ENCODE peak calls at places on chromosomes 4 and X, in seven cellular contexts. J, U, O, P, W, A and Z are unnamed samples.

GRCh38 chr4:81506731-81507130 is 35.0 kb upstream of the RASGEF1B start:
- DNase-seq in P (no peak), J (no peak), O (no peak), W (no peak), A (no peak), U (no peak), Z (no peak)

GRCh38 chr4:47465008-47465407 is 1.5 kb upstream of the COMMD8 start:
- DNase-seq in O (no peak), U (no peak), W (no peak), P (no peak), J (no peak), A (no peak), Z (no peak)

GRCh38 chrX:24305905-24306304 is 8.0 kb downstream of the SUPT20HL2 start:
- DNase-seq in U (no peak), O (no peak), W (no peak), A (no peak), J (no peak), P (no peak), Z (no peak)

GRCh38 chr4:150117094-150117493 is 38.8 kb downstream of the DCLK2 start:
- DNase-seq in W (no peak), A (no peak), J (no peak), O (no peak), P (no peak), U (peak; percentile 37), Z (no peak)

GRCh38 chr4:26912069-26912468 is 51.4 kb downstream of the STIM2 start:
- DNase-seq in A (no peak), J (no peak), O (no peak), W (no peak), P (no peak), U (no peak), Z (no peak)

GRCh38 chr4:118353452-118353851 is 649 bp upstream of the PRSS12 start:
- DNase-seq in O (no peak), W (peak; percentile 54), J (no peak), A (no peak), P (no peak), U (no peak), Z (peak; percentile 55)

GRCh38 chrX:56968980-56969379 is 26.4 kb downstream of the SPIN3 start:
- DNase-seq in J (no peak), W (no peak), A (no peak), O (peak; percentile 9), P (no peak), U (peak; percentile 13), Z (no peak)

GRCh38 chr4:92387459-92388069 is 83.8 kb downstream of the GRID2 start:
- DNase-seq in U (peak; percentile 20), A (no peak), J (no peak), P (no peak), W (peak; percentile 57), O (peak; percentile 66), Z (no peak)

GRCh38 chr4:147362868-147363440 is 117.9 kb upstream of the EDNRA start:
- DNase-seq in P (no peak), U (peak; percentile 78), A (peak; percentile 48), W (no peak), O (peak; percentile 78), J (no peak), Z (no peak)

GRCh38 chrX:143873343-143873742 is 10.5 kb upstream of the UBE2NL start:
- DNase-seq in W (no peak), J (no peak), P (no peak), O (peak; percentile 54), A (no peak), U (peak; percentile 83), Z (no peak)

GRCh38 chrX:22053486-22053885 is 21.4 kb downstream of the PHEX start:
- DNase-seq in A (no peak), P (no peak), J (no peak), O (peak; percentile 38), W (no peak), U (no peak), Z (no peak)

GRCh38 chr4:113153529-113154101 is 104.2 kb downstream of the ANK2 start:
- DNase-seq in J (no peak), A (no peak), W (no peak), U (no peak), P (no peak), O (peak; percentile 66), Z (no peak)